ENCODE peak calls at places on chromosomes 3 and 15, in four cellular contexts. One of them, this sample, is unnamed.

GRCh38 chr3:79810529-79810928 is 42.7 kb upstream of the ROBO1 start:
- DNase-seq in hepatocyte: no peak
- DNase-seq in GM23338: no peak
- DNase-seq in MM.1S: no peak
- DNase-seq in this sample: no peak

GRCh38 chr3:134796313-134797079 is 1.4 kb downstream of the EPHB1 start:
- DNase-seq in hepatocyte: peak
- DNase-seq in GM23338: peak
- DNase-seq in MM.1S: no peak
- DNase-seq in this sample: no peak

GRCh38 chr15:41894791-41895463 is 1.1 kb upstream of the SPTBN5 start:
- DNase-seq in hepatocyte: peak
- DNase-seq in GM23338: peak
- DNase-seq in MM.1S: no peak
- DNase-seq in this sample: no peak

GRCh38 chr3:147521646-147522045 is 112.5 kb downstream of the ZIC1 start:
- DNase-seq in hepatocyte: no peak
- DNase-seq in GM23338: no peak
- DNase-seq in MM.1S: no peak
- DNase-seq in this sample: no peak

GRCh38 chr15:101528108-101528916 is 38.8 kb upstream of the PCSK6 start:
- DNase-seq in hepatocyte: peak
- DNase-seq in GM23338: no peak
- DNase-seq in MM.1S: no peak
- DNase-seq in this sample: no peak

GRCh38 chr3:4864503-4864902 is 114.7 kb upstream of the BHLHE40 start:
- DNase-seq in hepatocyte: no peak
- DNase-seq in GM23338: no peak
- DNase-seq in MM.1S: no peak
- DNase-seq in this sample: no peak

GRCh38 chr3:66370179-66370578 is 130.6 kb downstream of the LRIG1 start:
- DNase-seq in hepatocyte: no peak
- DNase-seq in GM23338: no peak
- DNase-seq in MM.1S: no peak
- DNase-seq in this sample: no peak

GRCh38 chr15:78316211-78317077 is 17.0 kb upstream of the SKIC8 start:
- DNase-seq in hepatocyte: peak
- DNase-seq in GM23338: peak
- DNase-seq in MM.1S: no peak
- DNase-seq in this sample: no peak

GRCh38 chr15:99986297-99987118 is 253.3 kb upstream of the LYSMD4 start:
- DNase-seq in hepatocyte: peak
- DNase-seq in GM23338: no peak
- DNase-seq in MM.1S: no peak
- DNase-seq in this sample: no peak

GRCh38 chr3:30193625-30194044 is 412.8 kb upstream of the TGFBR2 start:
- DNase-seq in hepatocyte: no peak
- DNase-seq in GM23338: no peak
- DNase-seq in MM.1S: no peak
- DNase-seq in this sample: no peak

GRCh38 chr15:67834593-67835348 is 5.1 kb downstream of the RNU6-1 start:
- DNase-seq in hepatocyte: no peak
- DNase-seq in GM23338: peak
- DNase-seq in MM.1S: no peak
- DNase-seq in this sample: no peak

GRCh38 chr3:183122257-183122932 is 23.1 kb upstream of the MCCC1 start:
- DNase-seq in hepatocyte: peak
- DNase-seq in GM23338: peak
- DNase-seq in MM.1S: peak
- DNase-seq in this sample: peak

GRCh38 chr15:39171944-39172368 is 408.9 kb upstream of the THBS1 start:
- DNase-seq in hepatocyte: peak
- DNase-seq in GM23338: peak
- DNase-seq in MM.1S: peak
- DNase-seq in this sample: no peak

GRCh38 chr3:179613807-179614206 is 9.2 kb downstream of the NDUFB5 start:
- DNase-seq in hepatocyte: peak
- DNase-seq in GM23338: no peak
- DNase-seq in MM.1S: no peak
- DNase-seq in this sample: no peak

GRCh38 chr3:17038900-17039545 is 154.3 kb downstream of the PLCL2 start:
- DNase-seq in hepatocyte: no peak
- DNase-seq in GM23338: no peak
- DNase-seq in MM.1S: no peak
- DNase-seq in this sample: no peak

GRCh38 chr15:74584779-74585178 is 30.9 kb upstream of the CLK3 start:
- DNase-seq in hepatocyte: no peak
- DNase-seq in GM23338: no peak
- DNase-seq in MM.1S: no peak
- DNase-seq in this sample: no peak

GRCh38 chr15:31079519-31079918 is 22.0 kb downstream of the TRPM1 start:
- DNase-seq in hepatocyte: no peak
- DNase-seq in GM23338: peak
- DNase-seq in MM.1S: no peak
- DNase-seq in this sample: no peak

GRCh38 chr15:40930430-40931299 is 1.5 kb downstream of the DLL4 start:
- DNase-seq in hepatocyte: peak
- DNase-seq in GM23338: peak
- DNase-seq in MM.1S: no peak
- DNase-seq in this sample: peak

GRCh38 chr15:64019764-64020163 is 26.5 kb downstream of the DAPK2 start:
- DNase-seq in hepatocyte: peak
- DNase-seq in GM23338: no peak
- DNase-seq in MM.1S: no peak
- DNase-seq in this sample: no peak

GRCh38 chr15:68305420-68305871 is 27.9 kb downstream of the FEM1B start:
- DNase-seq in hepatocyte: no peak
- DNase-seq in GM23338: no peak
- DNase-seq in MM.1S: peak
- DNase-seq in this sample: no peak

GRCh38 chr3:117531078-117531477 is 821.5 kb downstream of the TUSC7 start:
- DNase-seq in hepatocyte: no peak
- DNase-seq in GM23338: no peak
- DNase-seq in MM.1S: no peak
- DNase-seq in this sample: no peak

GRCh38 chr3:134937256-134938023 is 142.4 kb downstream of the EPHB1 start:
- DNase-seq in hepatocyte: peak
- DNase-seq in GM23338: peak
- DNase-seq in MM.1S: no peak
- DNase-seq in this sample: no peak

GRCh38 chr3:109113361-109113760 is 4.6 kb downstream of the MORC1 start:
- DNase-seq in hepatocyte: no peak
- DNase-seq in GM23338: no peak
- DNase-seq in MM.1S: no peak
- DNase-seq in this sample: no peak

GRCh38 chr3:123605789-123606234 is 21.0 kb upstream of the HACD2 start:
- DNase-seq in hepatocyte: peak
- DNase-seq in GM23338: peak
- DNase-seq in MM.1S: no peak
- DNase-seq in this sample: peak

GRCh38 chr3:155019576-155019975 is 60.5 kb upstream of the MME start:
- DNase-seq in hepatocyte: peak
- DNase-seq in GM23338: no peak
- DNase-seq in MM.1S: no peak
- DNase-seq in this sample: no peak

GRCh38 chr15:100764778-100765457 is 114.7 kb upstream of the ALDH1A3 start:
- DNase-seq in hepatocyte: peak
- DNase-seq in GM23338: no peak
- DNase-seq in MM.1S: no peak
- DNase-seq in this sample: no peak

GRCh38 chr3:146589899-146590508 is 15.1 kb downstream of the PLSCR5 start:
- DNase-seq in hepatocyte: peak
- DNase-seq in GM23338: peak
- DNase-seq in MM.1S: peak
- DNase-seq in this sample: peak

GRCh38 chr15:101243420-101243819 is 8.4 kb downstream of the CHSY1 start:
- DNase-seq in hepatocyte: no peak
- DNase-seq in GM23338: no peak
- DNase-seq in MM.1S: no peak
- DNase-seq in this sample: no peak

GRCh38 chr3:127103116-127103515 is 89.8 kb upstream of the PRR23E start:
- DNase-seq in hepatocyte: no peak
- DNase-seq in GM23338: no peak
- DNase-seq in MM.1S: no peak
- DNase-seq in this sample: no peak
- TF ChIP-seq EZH2phosphoT487 in hepatocyte: no peak
- TF ChIP-seq EZH2phosphoT487 in GM23338: no peak
- TF ChIP-seq EZH2phosphoT487 in MM.1S: no peak
- TF ChIP-seq EZH2phosphoT487 in this sample: no peak

DNA sequence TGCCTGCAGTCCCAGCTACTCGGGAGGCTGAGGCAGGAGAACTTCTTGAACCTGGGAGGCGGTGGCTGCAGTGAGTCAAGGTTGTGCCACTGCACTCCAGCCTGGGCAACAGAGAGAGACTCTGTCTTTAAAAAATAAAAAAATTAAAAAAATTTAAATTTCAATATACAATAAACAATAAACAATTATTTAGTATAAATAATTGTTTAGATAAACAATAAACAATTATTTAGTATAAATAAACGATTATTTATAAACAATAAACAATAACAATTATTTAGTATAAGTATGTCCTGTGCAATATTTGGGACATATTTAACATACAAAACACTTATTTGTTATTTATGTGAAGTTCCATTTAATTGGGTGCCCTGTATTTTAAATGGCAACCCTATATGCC is 119.6 kb downstream of the XXYLT1 start:
- DNase-seq in hepatocyte: no peak
- DNase-seq in GM23338: no peak
- DNase-seq in MM.1S: no peak
- DNase-seq in this sample: no peak
- H3K27ac ChIP-seq in hepatocyte: peak
- H3K27ac ChIP-seq in GM23338: peak
- H3K27ac ChIP-seq in MM.1S: no peak
- H3K27ac ChIP-seq in this sample: no peak

DNA sequence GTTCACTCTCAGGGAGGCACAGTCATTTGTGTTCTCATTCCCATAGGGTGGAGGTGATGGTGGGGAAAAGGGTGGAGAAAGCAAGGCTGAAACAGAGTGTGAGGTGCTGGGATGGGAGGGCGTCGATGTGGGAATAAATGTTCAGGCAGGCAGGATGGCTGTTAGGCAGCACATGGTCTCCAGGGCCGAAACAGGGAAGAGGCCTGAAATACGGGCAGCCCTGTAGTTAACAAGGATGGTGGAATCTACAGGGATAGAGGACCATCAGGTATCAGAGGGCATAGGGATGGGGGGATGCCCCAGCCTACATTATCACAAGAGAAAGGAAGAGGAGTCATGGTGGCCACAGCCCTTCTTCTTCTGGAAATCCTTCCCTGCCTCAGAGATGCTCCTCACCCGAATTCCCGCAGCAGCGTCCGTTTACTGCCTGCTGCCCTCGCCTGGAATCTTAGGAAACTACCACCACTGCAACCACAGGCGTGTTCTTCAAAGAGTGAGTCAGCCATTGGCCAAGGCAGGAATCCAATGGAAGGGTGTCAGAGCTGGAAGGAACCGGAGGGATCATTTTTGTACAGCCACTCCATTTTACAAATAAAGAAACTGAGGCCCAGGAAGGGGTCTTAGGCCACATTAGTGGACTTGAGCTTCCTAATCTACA is 49.7 kb upstream of the POMGNT2 start:
- DNase-seq in hepatocyte: peak
- DNase-seq in GM23338: peak
- DNase-seq in MM.1S: no peak
- DNase-seq in this sample: no peak
- TF ChIP-seq EZH2phosphoT487 in hepatocyte: no peak
- TF ChIP-seq EZH2phosphoT487 in GM23338: no peak
- TF ChIP-seq EZH2phosphoT487 in MM.1S: no peak
- TF ChIP-seq EZH2phosphoT487 in this sample: no peak

GRCh38 chr3:852033-852432 is 240.8 kb upstream of the CNTN6 start:
- DNase-seq in hepatocyte: no peak
- DNase-seq in GM23338: peak
- DNase-seq in MM.1S: peak
- DNase-seq in this sample: no peak

GRCh38 chr3:853489-853888 is 239.3 kb upstream of the CNTN6 start:
- DNase-seq in hepatocyte: no peak
- DNase-seq in GM23338: no peak
- DNase-seq in MM.1S: no peak
- DNase-seq in this sample: no peak

DNA sequence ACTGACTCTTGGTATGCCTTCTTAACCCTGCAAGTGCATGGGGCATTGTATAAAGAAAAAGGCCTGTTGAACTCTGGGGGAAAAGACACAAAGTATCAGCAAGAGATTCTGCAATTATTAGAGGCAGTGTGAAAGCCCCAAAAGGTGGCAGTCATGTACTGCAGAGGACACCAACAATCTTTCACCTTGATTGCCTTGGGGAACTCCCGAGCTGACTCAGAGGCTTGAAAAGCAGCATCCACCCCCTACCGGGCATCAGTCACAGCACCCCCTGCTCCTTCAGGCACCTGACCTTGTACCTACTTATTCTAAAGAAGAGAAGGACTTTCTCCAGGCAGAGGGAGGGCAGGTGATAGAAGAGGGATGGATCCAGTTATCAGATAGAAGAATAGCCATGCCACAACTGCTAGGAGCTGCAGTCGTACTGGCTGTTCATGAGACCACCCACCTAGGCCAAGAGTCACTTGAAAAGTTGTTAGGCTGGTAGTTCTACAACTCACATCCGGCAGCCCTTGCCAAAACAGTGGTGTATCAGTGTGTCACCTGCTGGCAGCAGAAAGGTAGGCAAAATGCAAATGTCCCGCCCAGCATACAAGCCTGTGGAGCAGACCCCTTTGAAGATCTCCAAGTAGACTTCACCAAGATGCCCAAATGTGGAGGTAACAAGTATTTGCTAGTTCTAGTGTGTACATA is 241.6 kb upstream of the CNTN6 start:
- DNase-seq in hepatocyte: peak
- DNase-seq in GM23338: peak
- DNase-seq in MM.1S: peak
- DNase-seq in this sample: no peak
- H3K27ac ChIP-seq in hepatocyte: no peak
- H3K27ac ChIP-seq in GM23338: no peak
- H3K27ac ChIP-seq in MM.1S: no peak
- H3K27ac ChIP-seq in this sample: no peak